ENCODE peak calls at places on chromosomes 3 and 15, in nine cellular contexts. One of them, this sample, is unnamed.
A peak's percentile ranks its signal among the peaks of the same experiment; 100 is the strongest.

GRCh38 chr3:100927775-100928174 is 65.4 kb downstream of the ABI3BP start:
- DNase-seq in PC-3: no peak
- DNase-seq in neuronal stem cell: no peak
- DNase-seq in astrocyte of the spinal cord: no peak
- DNase-seq in fibroblast of lung: no peak
- DNase-seq in HFF-Myc: no peak
- DNase-seq in AG09309: peak; percentile 13
- DNase-seq in heart left ventricle: no peak
- DNase-seq in right cardiac atrium: no peak
- DNase-seq in this sample: peak; percentile 8

GRCh38 chr15:64688770-64689169 is 86.6 kb downstream of the RBPMS2 start:
- DNase-seq in PC-3: no peak
- DNase-seq in neuronal stem cell: no peak
- DNase-seq in astrocyte of the spinal cord: no peak
- DNase-seq in fibroblast of lung: no peak
- DNase-seq in HFF-Myc: no peak
- DNase-seq in AG09309: no peak
- DNase-seq in heart left ventricle: no peak
- DNase-seq in right cardiac atrium: no peak
- DNase-seq in this sample: no peak

GRCh38 chr3:68866157-68866556 is 66.2 kb downstream of the TAFA4 start:
- DNase-seq in PC-3: no peak
- DNase-seq in neuronal stem cell: no peak
- DNase-seq in astrocyte of the spinal cord: no peak
- DNase-seq in fibroblast of lung: no peak
- DNase-seq in HFF-Myc: no peak
- DNase-seq in AG09309: no peak
- DNase-seq in heart left ventricle: no peak
- DNase-seq in right cardiac atrium: no peak
- DNase-seq in this sample: peak; percentile 1

GRCh38 chr15:63244399-63244798 is 33.0 kb upstream of the APH1B start:
- DNase-seq in PC-3: no peak
- DNase-seq in neuronal stem cell: peak; percentile 31
- DNase-seq in astrocyte of the spinal cord: peak; percentile 43
- DNase-seq in fibroblast of lung: peak; percentile 88
- DNase-seq in HFF-Myc: no peak
- DNase-seq in AG09309: no peak
- DNase-seq in heart left ventricle: no peak
- DNase-seq in right cardiac atrium: no peak
- DNase-seq in this sample: peak; percentile 76

GRCh38 chr3:3110299-3110630 is at the start of gene IL5RA:
- DNase-seq in PC-3: no peak
- DNase-seq in neuronal stem cell: no peak
- DNase-seq in astrocyte of the spinal cord: no peak
- DNase-seq in fibroblast of lung: no peak
- DNase-seq in HFF-Myc: no peak
- DNase-seq in AG09309: no peak
- DNase-seq in heart left ventricle: no peak
- DNase-seq in right cardiac atrium: no peak
- DNase-seq in this sample: peak; percentile 9

GRCh38 chr3:108493862-108494261 is 16.5 kb downstream of the MYH15 start:
- DNase-seq in PC-3: peak; percentile 72
- DNase-seq in neuronal stem cell: no peak
- DNase-seq in astrocyte of the spinal cord: no peak
- DNase-seq in fibroblast of lung: no peak
- DNase-seq in HFF-Myc: no peak
- DNase-seq in AG09309: no peak
- DNase-seq in heart left ventricle: no peak
- DNase-seq in right cardiac atrium: peak; percentile 47
- DNase-seq in this sample: no peak

GRCh38 chr3:16130066-16130465 is 44.4 kb upstream of the GALNT15 start:
- DNase-seq in PC-3: no peak
- DNase-seq in neuronal stem cell: no peak
- DNase-seq in astrocyte of the spinal cord: peak; percentile 94
- DNase-seq in fibroblast of lung: peak; percentile 95
- DNase-seq in HFF-Myc: no peak
- DNase-seq in AG09309: peak; percentile 77
- DNase-seq in heart left ventricle: no peak
- DNase-seq in right cardiac atrium: peak; percentile 73
- DNase-seq in this sample: peak; percentile 91

GRCh38 chr3:43286886-43287301 is 554 bp downstream of the SNRK start:
- DNase-seq in PC-3: peak; percentile 21
- DNase-seq in neuronal stem cell: no peak
- DNase-seq in astrocyte of the spinal cord: no peak
- DNase-seq in fibroblast of lung: peak; percentile 15
- DNase-seq in HFF-Myc: no peak
- DNase-seq in AG09309: no peak
- DNase-seq in heart left ventricle: no peak
- DNase-seq in right cardiac atrium: no peak
- DNase-seq in this sample: no peak

GRCh38 chr3:134328147-134328591 is 46.1 kb downstream of the AMOTL2 start:
- DNase-seq in PC-3: peak; percentile 81
- DNase-seq in neuronal stem cell: no peak
- DNase-seq in astrocyte of the spinal cord: peak; percentile 92
- DNase-seq in fibroblast of lung: peak; percentile 98
- DNase-seq in HFF-Myc: no peak
- DNase-seq in AG09309: peak; percentile 86
- DNase-seq in heart left ventricle: no peak
- DNase-seq in right cardiac atrium: no peak
- DNase-seq in this sample: peak; percentile 88

GRCh38 chr3:42702066-42702951 is at the start of gene HHATL:
- DNase-seq in PC-3: no peak
- DNase-seq in neuronal stem cell: no peak
- DNase-seq in astrocyte of the spinal cord: no peak
- DNase-seq in fibroblast of lung: no peak
- DNase-seq in HFF-Myc: no peak
- DNase-seq in AG09309: no peak
- DNase-seq in heart left ventricle: peak; percentile 83
- DNase-seq in right cardiac atrium: peak; percentile 86
- DNase-seq in this sample: no peak

GRCh38 chr15:93974804-93975481 is 256.4 kb upstream of the MCTP2 start:
- DNase-seq in PC-3: peak; percentile 48
- DNase-seq in neuronal stem cell: peak; percentile 36
- DNase-seq in astrocyte of the spinal cord: peak; percentile 53
- DNase-seq in fibroblast of lung: peak; percentile 44
- DNase-seq in HFF-Myc: no peak
- DNase-seq in AG09309: no peak
- DNase-seq in heart left ventricle: no peak
- DNase-seq in right cardiac atrium: no peak
- DNase-seq in this sample: peak; percentile 45

GRCh38 chr3:123883656-123884257 is 375 bp downstream of the MYLK start:
- DNase-seq in PC-3: no peak
- DNase-seq in neuronal stem cell: peak; percentile 32
- DNase-seq in astrocyte of the spinal cord: peak; percentile 25
- DNase-seq in fibroblast of lung: peak; percentile 27
- DNase-seq in HFF-Myc: no peak
- DNase-seq in AG09309: no peak
- DNase-seq in heart left ventricle: no peak
- DNase-seq in right cardiac atrium: peak; percentile 50
- DNase-seq in this sample: peak; percentile 8

GRCh38 chr3:64010199-64010598 is 13.1 kb downstream of the PSMD6 start:
- DNase-seq in PC-3: no peak
- DNase-seq in neuronal stem cell: no peak
- DNase-seq in astrocyte of the spinal cord: no peak
- DNase-seq in fibroblast of lung: no peak
- DNase-seq in HFF-Myc: no peak
- DNase-seq in AG09309: no peak
- DNase-seq in heart left ventricle: no peak
- DNase-seq in right cardiac atrium: no peak
- DNase-seq in this sample: no peak

GRCh38 chr3:15122398-15122797 is 23.4 kb upstream of the RBSN start:
- DNase-seq in PC-3: no peak
- DNase-seq in neuronal stem cell: no peak
- DNase-seq in astrocyte of the spinal cord: no peak
- DNase-seq in fibroblast of lung: no peak
- DNase-seq in HFF-Myc: no peak
- DNase-seq in AG09309: no peak
- DNase-seq in heart left ventricle: no peak
- DNase-seq in right cardiac atrium: no peak
- DNase-seq in this sample: no peak

GRCh38 chr3:38327335-38328009 is 19.1 kb upstream of the XYLB start:
- DNase-seq in PC-3: peak; percentile 95
- DNase-seq in neuronal stem cell: no peak
- DNase-seq in astrocyte of the spinal cord: peak; percentile 56
- DNase-seq in fibroblast of lung: peak; percentile 80
- DNase-seq in HFF-Myc: no peak
- DNase-seq in AG09309: peak; percentile 7
- DNase-seq in heart left ventricle: no peak
- DNase-seq in right cardiac atrium: no peak
- DNase-seq in this sample: peak; percentile 82

GRCh38 chr15:90154861-90155626 is 46.1 kb upstream of the SEMA4B start:
- DNase-seq in PC-3: peak; percentile 97
- DNase-seq in neuronal stem cell: no peak
- DNase-seq in astrocyte of the spinal cord: peak; percentile 29
- DNase-seq in fibroblast of lung: peak; percentile 82
- DNase-seq in HFF-Myc: peak; percentile 39
- DNase-seq in AG09309: peak; percentile 62
- DNase-seq in heart left ventricle: no peak
- DNase-seq in right cardiac atrium: no peak
- DNase-seq in this sample: peak; percentile 56

GRCh38 chr15:81767076-81767475 is 278.7 kb downstream of the MEX3B start:
- DNase-seq in PC-3: no peak
- DNase-seq in neuronal stem cell: no peak
- DNase-seq in astrocyte of the spinal cord: no peak
- DNase-seq in fibroblast of lung: no peak
- DNase-seq in HFF-Myc: no peak
- DNase-seq in AG09309: no peak
- DNase-seq in heart left ventricle: no peak
- DNase-seq in right cardiac atrium: no peak
- DNase-seq in this sample: no peak

GRCh38 chr3:11770105-11770476 is 76.6 kb downstream of the TAMM41 start:
- DNase-seq in PC-3: no peak
- DNase-seq in neuronal stem cell: no peak
- DNase-seq in astrocyte of the spinal cord: no peak
- DNase-seq in fibroblast of lung: no peak
- DNase-seq in HFF-Myc: no peak
- DNase-seq in AG09309: no peak
- DNase-seq in heart left ventricle: no peak
- DNase-seq in right cardiac atrium: no peak
- DNase-seq in this sample: peak; percentile 2
- H3K4me3 ChIP-seq in PC-3: peak overlapping the region; percentile 61
- H3K4me3 ChIP-seq in neuronal stem cell: no peak overlapping the region
- H3K4me3 ChIP-seq in astrocyte of the spinal cord: no peak overlapping the region
- H3K4me3 ChIP-seq in fibroblast of lung: no peak overlapping the region
- H3K4me3 ChIP-seq in HFF-Myc: no peak overlapping the region
- H3K4me3 ChIP-seq in AG09309: no peak overlapping the region
- H3K4me3 ChIP-seq in heart left ventricle: no peak overlapping the region
- H3K4me3 ChIP-seq in right cardiac atrium: no peak overlapping the region
- H3K4me3 ChIP-seq in this sample: no peak overlapping the region

DNA sequence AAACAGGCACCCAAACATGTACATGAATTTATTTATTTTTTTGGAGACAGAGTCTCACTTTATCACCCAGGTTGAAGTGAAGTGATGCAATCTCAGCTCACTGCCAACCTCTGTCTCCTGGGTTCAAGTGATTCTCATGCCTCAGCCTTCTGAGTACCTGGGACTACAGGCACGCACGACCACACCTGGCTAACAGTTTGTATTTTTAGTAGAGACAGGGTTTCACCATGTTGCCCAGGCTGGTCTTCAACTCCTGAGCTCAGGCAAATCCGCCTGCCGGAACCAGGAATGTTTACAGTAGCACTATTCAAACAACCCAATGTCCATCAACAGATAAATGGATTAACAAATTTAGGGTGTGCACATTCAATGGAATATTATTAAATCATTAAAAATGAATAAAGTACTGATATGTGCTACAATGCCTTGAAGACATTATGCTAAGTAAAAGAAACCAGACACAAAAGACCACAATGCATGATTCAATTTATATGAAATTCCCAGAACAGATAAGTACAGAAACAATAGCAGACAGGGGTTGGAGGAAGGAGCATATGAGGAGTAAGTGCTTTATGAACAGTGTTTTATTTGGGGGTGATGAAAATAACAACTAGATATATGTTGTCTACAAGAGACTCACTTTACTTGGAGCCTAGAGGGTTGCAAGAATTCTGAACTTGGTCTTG is 1.3 kb downstream of the LEO1 start:
- DNase-seq in PC-3: no peak
- DNase-seq in neuronal stem cell: no peak
- DNase-seq in astrocyte of the spinal cord: no peak
- DNase-seq in fibroblast of lung: no peak
- DNase-seq in HFF-Myc: no peak
- DNase-seq in AG09309: no peak
- DNase-seq in heart left ventricle: no peak
- DNase-seq in right cardiac atrium: no peak
- DNase-seq in this sample: no peak
- H3K4me3 ChIP-seq in PC-3: peak overlapping the region; percentile 94
- H3K4me3 ChIP-seq in neuronal stem cell: no peak overlapping the region
- H3K4me3 ChIP-seq in astrocyte of the spinal cord: peak overlapping the region; percentile 85
- H3K4me3 ChIP-seq in fibroblast of lung: peak overlapping the region; percentile 100
- H3K4me3 ChIP-seq in HFF-Myc: peak overlapping the region; percentile 99
- H3K4me3 ChIP-seq in AG09309: peak overlapping the region; percentile 91
- H3K4me3 ChIP-seq in heart left ventricle: peak overlapping the region; percentile 91
- H3K4me3 ChIP-seq in right cardiac atrium: no peak overlapping the region
- H3K4me3 ChIP-seq in this sample: peak overlapping the region; percentile 99

DNA sequence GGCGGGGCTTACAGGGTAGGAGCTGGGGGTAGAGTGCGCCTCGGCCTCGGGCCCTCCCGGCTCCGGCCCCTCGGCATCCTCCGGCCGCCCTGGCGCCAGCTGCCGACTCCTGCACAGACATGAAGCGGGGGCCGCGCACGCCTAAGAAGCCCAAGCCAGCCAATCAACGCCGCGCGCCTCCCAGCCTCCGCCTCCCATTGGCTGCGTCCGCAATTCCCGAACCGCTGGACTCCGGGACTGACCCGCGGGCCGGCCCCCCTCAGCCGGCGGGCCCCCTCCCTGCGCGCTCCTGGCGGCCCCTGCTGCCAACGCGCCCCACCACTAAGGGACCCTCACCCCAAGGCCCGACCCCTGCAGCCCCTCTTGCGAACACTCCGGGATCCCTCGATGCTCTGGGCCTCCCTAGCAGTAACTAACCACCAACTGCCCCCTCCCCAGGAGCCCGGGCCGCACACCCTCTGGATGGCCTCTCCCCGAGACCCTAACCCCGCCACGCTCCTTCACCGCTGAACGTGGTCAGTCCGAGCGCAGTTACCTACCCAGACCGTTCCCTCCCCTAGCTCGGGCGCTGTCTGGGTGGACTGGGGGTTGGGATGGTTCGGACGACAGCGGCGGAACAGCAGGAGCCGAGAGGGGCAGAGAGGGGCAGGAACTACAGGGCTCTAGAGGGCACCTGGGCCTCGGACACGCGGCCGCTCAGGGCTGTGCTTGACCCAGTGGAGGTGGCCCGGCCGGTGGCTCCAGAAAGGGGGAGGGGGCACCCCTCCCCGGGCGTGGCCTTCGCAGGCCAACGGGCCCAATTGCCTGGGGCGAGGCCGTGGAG is 5.0 kb downstream of the GATA2 start:
- DNase-seq in PC-3: peak; percentile 83
- DNase-seq in neuronal stem cell: no peak
- DNase-seq in astrocyte of the spinal cord: peak; percentile 70
- DNase-seq in fibroblast of lung: peak; percentile 91
- DNase-seq in HFF-Myc: peak; percentile 59
- DNase-seq in AG09309: peak; percentile 45
- DNase-seq in heart left ventricle: peak; percentile 94
- DNase-seq in right cardiac atrium: peak; percentile 97
- DNase-seq in this sample: peak; percentile 76
- H3K4me3 ChIP-seq in PC-3: peak overlapping the region; percentile 93
- H3K4me3 ChIP-seq in neuronal stem cell: peak overlapping the region; percentile 57
- H3K4me3 ChIP-seq in astrocyte of the spinal cord: peak overlapping the region; percentile 45
- H3K4me3 ChIP-seq in fibroblast of lung: peak overlapping the region; percentile 59
- H3K4me3 ChIP-seq in HFF-Myc: peak overlapping the region; percentile 94
- H3K4me3 ChIP-seq in AG09309: peak overlapping the region; percentile 95
- H3K4me3 ChIP-seq in heart left ventricle: peak overlapping the region; percentile 66
- H3K4me3 ChIP-seq in right cardiac atrium: peak overlapping the region; percentile 81
- H3K4me3 ChIP-seq in this sample: peak overlapping the region; percentile 63

GRCh38 chr15:44595656-44596510 is 58.9 kb downstream of the EIF3J start:
- DNase-seq in PC-3: no peak
- DNase-seq in neuronal stem cell: no peak
- DNase-seq in astrocyte of the spinal cord: no peak
- DNase-seq in fibroblast of lung: no peak
- DNase-seq in HFF-Myc: no peak
- DNase-seq in AG09309: no peak
- DNase-seq in heart left ventricle: no peak
- DNase-seq in right cardiac atrium: no peak
- DNase-seq in this sample: no peak
- H3K4me3 ChIP-seq in PC-3: no peak overlapping the region
- H3K4me3 ChIP-seq in neuronal stem cell: no peak overlapping the region
- H3K4me3 ChIP-seq in astrocyte of the spinal cord: no peak overlapping the region
- H3K4me3 ChIP-seq in fibroblast of lung: no peak overlapping the region
- H3K4me3 ChIP-seq in HFF-Myc: no peak overlapping the region
- H3K4me3 ChIP-seq in AG09309: no peak overlapping the region
- H3K4me3 ChIP-seq in heart left ventricle: no peak overlapping the region
- H3K4me3 ChIP-seq in right cardiac atrium: no peak overlapping the region
- H3K4me3 ChIP-seq in this sample: no peak overlapping the region